ENCODE peak calls at places on chromosomes 13 and 19, in six cellular contexts. L, C, T, X, I and A are unnamed samples.

GRCh38 chr19:19651076-19651475 is 7.6 kb upstream of the GMIP start:
- DNase-seq in L (no peak), C (no peak), T (peak; percentile 19), X (no peak), I (no peak), A (no peak)

GRCh38 chr19:1736280-1736679 is 17.0 kb upstream of the ONECUT3 start:
- DNase-seq in L (no peak), C (no peak), T (no peak), X (no peak), I (no peak), A (no peak)

GRCh38 chr19:17220207-17220758 is 5.1 kb downstream of the USE1 start:
- DNase-seq in L (no peak), C (peak; percentile 86), T (no peak), X (peak; percentile 67), I (peak; percentile 88), A (no peak)

GRCh38 chr19:30666301-30666803 is 294.2 kb downstream of the ZNF536 start:
- DNase-seq in L (no peak), C (peak; percentile 35), T (peak; percentile 76), X (peak; percentile 32), I (no peak), A (no peak)

GRCh38 chr19:6100284-6100915 is 9.9 kb downstream of the RFX2 start:
- DNase-seq in L (no peak), C (no peak), T (no peak), X (no peak), I (no peak), A (peak; percentile 95)

GRCh38 chr19:34373601-34374288 is 8.7 kb downstream of the GPI start:
- DNase-seq in L (no peak), C (no peak), T (no peak), X (no peak), I (no peak), A (no peak)

GRCh38 chr13:30743319-30744055 is 8.1 kb downstream of the ALOX5AP start:
- DNase-seq in L (no peak), C (peak; percentile 96), T (no peak), X (peak; percentile 87), I (no peak), A (no peak)

GRCh38 chr13:46666727-46667456 is 113.9 kb downstream of the LRCH1 start:
- DNase-seq in L (no peak), C (no peak), T (peak; percentile 49), X (no peak), I (no peak), A (no peak)

GRCh38 chr13:106484755-106485193 is 50.7 kb downstream of the EFNB2 start:
- DNase-seq in L (no peak), C (peak; percentile 82), T (no peak), X (no peak), I (no peak), A (no peak)

GRCh38 chr13:101767096-101767495 is 314.6 kb downstream of the ITGBL1 start:
- DNase-seq in L (no peak), C (no peak), T (no peak), X (no peak), I (no peak), A (no peak)

GRCh38 chr19:44626067-44626624 is 12.8 kb downstream of the IGSF23 start:
- DNase-seq in L (no peak), C (peak; percentile 90), T (no peak), X (peak; percentile 17), I (no peak), A (no peak)

GRCh38 chr19:23776507-23777205 is 18.0 kb upstream of the ZNF681 start:
- DNase-seq in L (no peak), C (no peak), T (no peak), X (no peak), I (no peak), A (no peak)

GRCh38 chr13:30021611-30022010 is 171.2 kb upstream of the UBL3 start:
- DNase-seq in L (no peak), C (no peak), T (no peak), X (no peak), I (no peak), A (no peak)

GRCh38 chr13:80755925-80756324 is 415.0 kb upstream of the SPRY2 start:
- DNase-seq in L (no peak), C (peak; percentile 9), T (no peak), X (no peak), I (no peak), A (no peak)

GRCh38 chr13:27913116-27913515 is 6.7 kb upstream of the PDX1 start:
- DNase-seq in L (no peak), C (no peak), T (no peak), X (no peak), I (no peak), A (no peak)

GRCh38 chr19:23054456-23054855 is 51.5 kb upstream of the ZNF728 start:
- DNase-seq in L (no peak), C (no peak), T (no peak), X (no peak), I (no peak), A (no peak)

GRCh38 chr19:12841094-12841493 is 2.8 kb downstream of the MAST1 start:
- DNase-seq in L (no peak), C (peak; percentile 52), T (peak; percentile 90), X (no peak), I (no peak), A (no peak)

GRCh38 chr19:48726573-48726972 is 7.0 kb upstream of the MAMSTR start:
- DNase-seq in L (no peak), C (no peak), T (no peak), X (peak; percentile 19), I (no peak), A (peak; percentile 56)

GRCh38 chr13:31322702-31323101 is 122.9 kb downstream of the B3GLCT start:
- DNase-seq in L (no peak), C (no peak), T (no peak), X (no peak), I (no peak), A (no peak)

GRCh38 chr13:42594577-42595571 is 20.9 kb downstream of the TNFSF11 start:
- DNase-seq in L (no peak), C (peak; percentile 91), T (peak; percentile 69), X (peak; percentile 54), I (no peak), A (peak; percentile 16)

GRCh38 chr19:31054430-31054829 is 294.8 kb downstream of the TSHZ3 start:
- DNase-seq in L (no peak), C (peak; percentile 74), T (peak; percentile 50), X (peak; percentile 3), I (no peak), A (no peak)

GRCh38 chr13:29505511-29505910 is 90.0 kb downstream of the SLC7A1 start:
- DNase-seq in L (no peak), C (no peak), T (no peak), X (no peak), I (no peak), A (no peak)

GRCh38 chr13:98007001-98007400 is 53.5 kb downstream of the IPO5 start:
- DNase-seq in L (no peak), C (no peak), T (no peak), X (no peak), I (no peak), A (no peak)

GRCh38 chr19:35963514-35963913 is 27.3 kb downstream of the LRFN3 start:
- DNase-seq in L (no peak), C (peak; percentile 64), T (no peak), X (peak; percentile 20), I (no peak), A (no peak)

GRCh38 chr13:55199132-55199531 is 1941.6 kb upstream of the PRR20A start:
- DNase-seq in L (no peak), C (no peak), T (peak; percentile 25), X (no peak), I (no peak), A (no peak)

GRCh38 chr13:33206425-33206824 is 79.1 kb downstream of the STARD13 start:
- DNase-seq in L (no peak), C (no peak), T (no peak), X (no peak), I (no peak), A (no peak)

GRCh38 chr13:111561091-111561778 is 240.8 kb downstream of the TEX29 start:
- DNase-seq in L (peak; percentile 64), C (no peak), T (no peak), X (no peak), I (peak; percentile 46), A (no peak)

GRCh38 chr19:24054044-24054935 is 32.7 kb upstream of the ZNF254 start:
- DNase-seq in L (no peak), C (no peak), T (no peak), X (no peak), I (no peak), A (no peak)

GRCh38 chr19:6772028-6772865 is at the start of gene VAV1:
- DNase-seq in L (no peak), C (no peak), T (no peak), X (peak; percentile 60), I (peak; percentile 92), A (peak; percentile 81)

GRCh38 chr13:64688893-64689677 is 2541.1 kb downstream of the PCDH9 start:
- DNase-seq in L (no peak), C (peak; percentile 2), T (no peak), X (no peak), I (no peak), A (no peak)

GRCh38 chr19:39206122-39206521 is 2.1 kb upstream of the SYCN start:
- DNase-seq in L (no peak), C (no peak), T (no peak), X (no peak), I (no peak), A (no peak)

GRCh38 chr13:72849571-72849970 is 67.6 kb downstream of the PIBF1 start:
- DNase-seq in L (no peak), C (peak; percentile 23), T (no peak), X (peak; percentile 16), I (no peak), A (no peak)

GRCh38 chr19:10797078-10797477 is 38.9 kb downstream of the TMED1 start:
- DNase-seq in L (no peak), C (no peak), T (no peak), X (no peak), I (no peak), A (no peak)

GRCh38 chr13:99968521-99969367 is 2.8 kb downstream of the ZIC5 start:
- DNase-seq in L (no peak), C (no peak), T (peak; percentile 75), X (peak; percentile 37), I (no peak), A (no peak)

GRCh38 chr13:23979361-23980159 is 82.3 kb upstream of the C1QTNF9B start:
- DNase-seq in L (no peak), C (peak; percentile 88), T (peak; percentile 56), X (no peak), I (peak; percentile 96), A (no peak)

GRCh38 chr19:2345794-2346663 is 14.0 kb upstream of the TMPRSS9 start:
- DNase-seq in L (no peak), C (peak; percentile 37), T (no peak), X (peak; percentile 80), I (no peak), A (no peak)